ENCODE peak calls at places on chromosomes 12 and 14, in six cellular contexts. X is suprapubic skin, V is thyroid gland, W is gastrocnemius medialis, G is stomach, C is right lobe of liver. P is an unnamed sample.

GRCh38 chr12:52423035-52423434 is 11.1 kb downstream of the KRT75 start:
- DNase-seq in C (no peak), V (no peak), X (no peak), G (no peak), W (no peak), P (no peak)

GRCh38 chr12:62606654-62607053 is 140.0 kb downstream of the MON2 start:
- DNase-seq in V (no peak), W (no peak), C (no peak), G (no peak), X (no peak), P (no peak)

GRCh38 chr14:91115986-91116385 is 2.1 kb downstream of the DGLUCY start:
- DNase-seq in X (no peak), W (no peak), V (peak; percentile 46), G (peak; percentile 49), C (no peak), P (no peak)

GRCh38 chr12:93839076-93839475 is 161.9 kb downstream of the CRADD start:
- DNase-seq in G (no peak), V (no peak), C (no peak), W (no peak), X (no peak), P (no peak)

GRCh38 chr12:88642675-88643431 is 62.6 kb upstream of the KITLG start:
- DNase-seq in W (no peak), C (no peak), G (no peak), X (no peak), V (no peak), P (no peak)

GRCh38 chr12:45718306-45718705 is 11.2 kb upstream of the ARID2 start:
- DNase-seq in W (no peak), X (no peak), G (no peak), V (no peak), C (no peak), P (no peak)

GRCh38 chr12:132445884-132446471 is 44.0 kb upstream of the FBRSL1 start:
- DNase-seq in G (peak; percentile 64), V (peak; percentile 33), X (no peak), W (no peak), C (peak; percentile 56), P (peak; percentile 77)

GRCh38 chr12:122031342-122032216 is 9.9 kb downstream of the BCL7A start:
- DNase-seq in W (no peak), V (peak; percentile 35), G (peak; percentile 65), C (no peak), X (no peak), P (peak; percentile 73)

GRCh38 chr14:55000381-55000780 is 26.5 kb downstream of the WDHD1 start:
- DNase-seq in C (no peak), W (no peak), V (no peak), G (no peak), X (no peak), P (no peak)

GRCh38 chr12:94244165-94245133 is 96.1 kb downstream of the PLXNC1 start:
- DNase-seq in W (no peak), X (no peak), G (peak; percentile 34), V (no peak), C (peak; percentile 60), P (peak; percentile 78)

GRCh38 chr14:96205059-96205993 is 687 bp downstream of the BDKRB2 start:
- DNase-seq in X (no peak), G (no peak), C (no peak), W (no peak), V (peak; percentile 49), P (peak; percentile 64)

GRCh38 chr12:47758834-47759690 is at the start of gene RAPGEF3:
- DNase-seq in C (peak; percentile 86), W (peak; percentile 66), V (peak; percentile 96), G (peak; percentile 93), X (peak; percentile 91), P (peak; percentile 77)
- TF ChIP-seq POLR2A in C (peak; percentile 35), W (peak; percentile 19), V (peak; percentile 66), G (no peak), X (no peak), P (no peak)

GRCh38 chr14:59481407-59482119 is 2.6 kb downstream of the L3HYPDH start:
- DNase-seq in W (no peak), G (no peak), V (no peak), C (no peak), X (no peak), P (no peak)

GRCh38 chr14:59482471-59483331 is 1.5 kb downstream of the L3HYPDH start:
- DNase-seq in W (no peak), V (peak; percentile 62), C (no peak), X (no peak), G (no peak), P (no peak)

GRCh38 chr14:59483819-59484610 is at the start of the genes JKAMP and L3HYPDH:
- DNase-seq in X (peak; percentile 98), C (peak; percentile 98), G (peak; percentile 97), W (peak; percentile 95), V (peak; percentile 99), P (peak; percentile 99)

GRCh38 chr14:59483360-59483759 is 848 bp downstream of the L3HYPDH start:
- DNase-seq in C (no peak), X (no peak), V (no peak), W (no peak), G (no peak), P (no peak)

GRCh38 chr14:59482120-59482434 is 2.1 kb downstream of the L3HYPDH start:
- DNase-seq in X (no peak), V (no peak), W (no peak), G (no peak), C (no peak), P (no peak)
- H3K27ac ChIP-seq in X (peak overlapping the region; percentile 52), V (peak overlapping the region; percentile 92), W (peak overlapping the region; percentile 89), G (peak overlapping the region; percentile 91), C (peak overlapping the region; percentile 92), P (peak overlapping the region; percentile 18)

GRCh38 chr12:113064395-113065125 is 8.0 kb downstream of the DTX1 start:
- DNase-seq in W (no peak), X (no peak), C (no peak), G (no peak), V (no peak), P (no peak)
- H3K4me1 ChIP-seq in W (no peaks in the 10 kb centered on the region), X (peaks cover 2% of the 10 kb centered on the region), C (peaks cover 14% of the 10 kb centered on the region), G (peaks cover 10% of the 10 kb centered on the region), V (no peaks in the 10 kb centered on the region), P (peaks cover 60% of the 10 kb centered on the region)

DNA sequence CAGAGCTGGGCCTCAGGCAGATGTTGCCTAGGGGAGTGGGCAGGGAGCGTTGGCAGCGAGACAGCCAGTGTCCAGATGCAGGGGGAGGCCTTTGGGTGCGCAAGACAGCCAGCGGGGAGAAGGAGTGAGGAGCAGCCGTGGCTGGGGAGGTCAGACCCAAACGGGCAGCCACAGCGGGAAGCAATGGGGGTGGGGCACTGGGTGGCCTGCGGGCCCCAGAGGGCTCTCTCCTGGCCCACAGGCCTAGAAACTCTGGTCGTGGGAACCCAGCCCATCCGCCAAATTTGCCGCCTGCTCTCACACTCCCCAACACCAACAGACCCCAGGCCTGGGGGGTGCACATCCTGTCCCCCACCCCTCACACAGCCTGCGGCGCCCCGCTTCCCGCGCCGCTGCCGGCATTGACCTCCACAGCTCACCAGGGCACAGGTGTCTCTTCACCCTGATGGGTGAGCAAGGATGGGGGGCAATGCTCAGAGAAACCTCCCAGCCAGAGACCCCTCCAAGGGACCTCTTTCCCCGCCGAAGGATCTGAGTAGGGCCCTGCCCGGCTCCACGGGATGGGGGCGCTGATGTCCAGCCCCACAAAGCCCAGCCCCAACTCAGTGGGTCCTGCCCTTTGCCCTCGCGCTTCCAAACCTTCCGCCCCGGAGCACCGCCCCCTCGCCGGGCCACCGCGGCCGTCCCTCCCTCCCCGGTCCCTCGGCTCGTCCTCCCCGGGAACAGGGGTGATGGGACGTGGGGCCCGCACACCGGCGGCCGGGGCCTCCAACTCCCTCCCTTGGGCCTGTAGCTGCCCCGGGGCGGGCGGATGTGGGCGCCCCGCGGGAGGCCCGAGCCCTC is 781 bp downstream of the HDAC7 start:
- DNase-seq in G (peak; percentile 49), C (peak; percentile 78), X (peak; percentile 88), V (peak; percentile 63), W (no peak), P (peak; percentile 83)
- TF ChIP-seq POLR2A in G (no peak), C (peak; percentile 46), X (peak; percentile 21), V (peak; percentile 58), W (peak; percentile 18), P (peak; percentile 23)

DNA sequence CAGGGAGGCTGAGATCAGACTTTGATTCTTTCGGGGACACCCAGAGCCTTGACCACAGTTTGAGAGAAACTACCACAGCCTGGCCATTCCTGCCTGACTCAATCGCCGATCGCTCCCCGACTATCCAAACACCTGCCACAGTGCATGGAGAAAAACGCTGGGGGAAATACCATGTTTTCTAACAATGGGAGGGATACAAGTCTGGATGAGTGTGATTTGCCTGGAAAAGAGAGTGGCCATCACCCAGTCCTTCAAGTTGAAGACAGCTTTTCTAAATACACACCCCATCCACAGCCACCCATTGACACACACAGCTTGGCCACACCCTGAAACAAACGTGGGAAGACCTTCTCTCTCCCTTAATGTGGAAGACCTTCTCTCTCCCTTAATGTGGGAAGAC is 6.7 kb upstream of the VASH1 start:
- DNase-seq in C (no peak), G (no peak), X (no peak), V (no peak), W (no peak), P (no peak)
- H3K27ac ChIP-seq in C (no peak overlapping the region), G (no peak overlapping the region), X (no peak overlapping the region), V (no peak overlapping the region), W (no peak overlapping the region), P (no peak overlapping the region)

GRCh38 chr12:92073123-92073522 is 72.5 kb downstream of the BTG1 start:
- DNase-seq in W (no peak), X (no peak), V (no peak), C (no peak), G (no peak), P (no peak)
- H3K4me1 ChIP-seq in W (peaks cover 8% of the 10 kb centered on the region), X (peaks cover 40% of the 10 kb centered on the region), V (peaks cover 26% of the 10 kb centered on the region), C (peaks cover 24% of the 10 kb centered on the region), G (peaks cover 51% of the 10 kb centered on the region), P (peaks cover 15% of the 10 kb centered on the region)